ENCODE peak calls at places on chromosomes 6 and 20, in four cellular contexts. One of them, this sample, is unnamed.

GRCh38 chr6:39193201-39193791 is 36.0 kb downstream of the KCNK5 start:
- DNase-seq in cardiac muscle cell: peak
- DNase-seq in left colon: no peak
- DNase-seq in GM06990: no peak
- DNase-seq in this sample: no peak

GRCh38 chr20:34473262-34473883 is 42.8 kb upstream of the DYNLRB1 start:
- DNase-seq in cardiac muscle cell: peak
- DNase-seq in left colon: no peak
- DNase-seq in GM06990: peak
- DNase-seq in this sample: peak

GRCh38 chr6:48826884-48827701 is 636.0 kb downstream of the MMUT start:
- DNase-seq in cardiac muscle cell: no peak
- DNase-seq in left colon: peak
- DNase-seq in GM06990: no peak
- DNase-seq in this sample: no peak

GRCh38 chr20:13158339-13158738 is 62.7 kb upstream of the ISM1 start:
- DNase-seq in cardiac muscle cell: no peak
- DNase-seq in left colon: peak
- DNase-seq in GM06990: no peak
- DNase-seq in this sample: no peak

GRCh38 chr6:68779366-68779765 is 144.3 kb downstream of the ADGRB3 start:
- DNase-seq in cardiac muscle cell: no peak
- DNase-seq in left colon: no peak
- DNase-seq in GM06990: no peak
- DNase-seq in this sample: no peak

GRCh38 chr20:11919046-11919445 is 1.4 kb downstream of the BTBD3 start:
- DNase-seq in cardiac muscle cell: no peak
- DNase-seq in left colon: no peak
- DNase-seq in GM06990: no peak
- DNase-seq in this sample: no peak

GRCh38 chr20:24160563-24161355 is 172.2 kb upstream of the GGTLC1 start:
- DNase-seq in cardiac muscle cell: peak
- DNase-seq in left colon: no peak
- DNase-seq in GM06990: no peak
- DNase-seq in this sample: peak

GRCh38 chr6:108068618-108069017 is 5.9 kb downstream of the OSTM1 start:
- DNase-seq in cardiac muscle cell: no peak
- DNase-seq in left colon: no peak
- DNase-seq in GM06990: no peak
- DNase-seq in this sample: no peak

GRCh38 chr20:46638367-46639274 is 12.6 kb downstream of the SLC13A3 start:
- DNase-seq in cardiac muscle cell: no peak
- DNase-seq in left colon: no peak
- DNase-seq in GM06990: no peak
- DNase-seq in this sample: peak

GRCh38 chr20:57712851-57713504 is 3.2 kb upstream of the PMEPA1 start:
- DNase-seq in cardiac muscle cell: no peak
- DNase-seq in left colon: no peak
- DNase-seq in GM06990: no peak
- DNase-seq in this sample: no peak

GRCh38 chr6:169936355-169936975 is 185.0 kb downstream of the ERMARD start:
- DNase-seq in cardiac muscle cell: no peak
- DNase-seq in left colon: no peak
- DNase-seq in GM06990: no peak
- DNase-seq in this sample: no peak

GRCh38 chr20:25238319-25239037 is 9.4 kb upstream of the PYGB start:
- DNase-seq in cardiac muscle cell: no peak
- DNase-seq in left colon: no peak
- DNase-seq in GM06990: no peak
- DNase-seq in this sample: no peak

GRCh38 chr6:114249522-114249921 is 93.3 kb downstream of the HS3ST5 start:
- DNase-seq in cardiac muscle cell: no peak
- DNase-seq in left colon: no peak
- DNase-seq in GM06990: no peak
- DNase-seq in this sample: no peak

GRCh38 chr20:63183422-63184146 is 32.3 kb downstream of the YTHDF1 start:
- DNase-seq in cardiac muscle cell: peak
- DNase-seq in left colon: no peak
- DNase-seq in GM06990: no peak
- DNase-seq in this sample: peak

GRCh38 chr6:69584913-69585729 is 211.7 kb downstream of the LMBRD1 start:
- DNase-seq in cardiac muscle cell: peak
- DNase-seq in left colon: no peak
- DNase-seq in GM06990: peak
- DNase-seq in this sample: no peak

GRCh38 chr20:47167846-47168245 is 188.7 kb downstream of the ZMYND8 start:
- DNase-seq in cardiac muscle cell: no peak
- DNase-seq in left colon: no peak
- DNase-seq in GM06990: no peak
- DNase-seq in this sample: no peak

GRCh38 chr20:41183831-41184230 is 46.5 kb downstream of the PLCG1 start:
- DNase-seq in cardiac muscle cell: no peak
- DNase-seq in left colon: no peak
- DNase-seq in GM06990: no peak
- DNase-seq in this sample: no peak

GRCh38 chr6:142680308-142680707 is 264.7 kb downstream of the HIVEP2 start:
- DNase-seq in cardiac muscle cell: no peak
- DNase-seq in left colon: no peak
- DNase-seq in GM06990: no peak
- DNase-seq in this sample: no peak

GRCh38 chr20:48722002-48722731 is 105.6 kb downstream of the PREX1 start:
- DNase-seq in cardiac muscle cell: no peak
- DNase-seq in left colon: no peak
- DNase-seq in GM06990: peak
- DNase-seq in this sample: no peak

GRCh38 chr20:54625497-54625896 is 150.1 kb downstream of the DOK5 start:
- DNase-seq in cardiac muscle cell: no peak
- DNase-seq in left colon: no peak
- DNase-seq in GM06990: no peak
- DNase-seq in this sample: no peak

GRCh38 chr6:111484655-111484974 is 1.6 kb upstream of the REV3L start:
- DNase-seq in cardiac muscle cell: no peak
- DNase-seq in left colon: no peak
- DNase-seq in GM06990: peak
- DNase-seq in this sample: no peak

GRCh38 chr6:11654876-11655275 is 117.3 kb downstream of the TMEM170B start:
- DNase-seq in cardiac muscle cell: no peak
- DNase-seq in left colon: no peak
- DNase-seq in GM06990: no peak
- DNase-seq in this sample: no peak

GRCh38 chr6:6703720-6704422 is 115.4 kb downstream of the LY86 start:
- DNase-seq in cardiac muscle cell: no peak
- DNase-seq in left colon: peak
- DNase-seq in GM06990: no peak
- DNase-seq in this sample: no peak

GRCh38 chr6:121944361-121944760 is 455.1 kb upstream of the HSF2 start:
- DNase-seq in cardiac muscle cell: no peak
- DNase-seq in left colon: no peak
- DNase-seq in GM06990: no peak
- DNase-seq in this sample: no peak

GRCh38 chr20:46040902-46041535 is 12.0 kb downstream of the SLC12A5 start:
- DNase-seq in cardiac muscle cell: peak
- DNase-seq in left colon: no peak
- DNase-seq in GM06990: no peak
- DNase-seq in this sample: peak

GRCh38 chr6:162620067-162620466 is 107.5 kb downstream of the PRKN start:
- DNase-seq in cardiac muscle cell: no peak
- DNase-seq in left colon: no peak
- DNase-seq in GM06990: no peak
- DNase-seq in this sample: no peak

GRCh38 chr6:25788305-25788922 is 33.9 kb downstream of the SLC17A4 start:
- DNase-seq in cardiac muscle cell: peak
- DNase-seq in left colon: peak
- DNase-seq in GM06990: no peak
- DNase-seq in this sample: no peak

GRCh38 chr6:87682310-87682709 is 19.7 kb downstream of the AKIRIN2 start:
- DNase-seq in cardiac muscle cell: no peak
- DNase-seq in left colon: no peak
- DNase-seq in GM06990: peak
- DNase-seq in this sample: no peak

GRCh38 chr6:145276746-145277145 is 458.6 kb downstream of the EPM2A start:
- DNase-seq in cardiac muscle cell: no peak
- DNase-seq in left colon: no peak
- DNase-seq in GM06990: no peak
- DNase-seq in this sample: no peak

GRCh38 chr6:163750436-163751031 is 336.0 kb downstream of the QKI start:
- DNase-seq in cardiac muscle cell: no peak
- DNase-seq in left colon: no peak
- DNase-seq in GM06990: no peak
- DNase-seq in this sample: no peak

GRCh38 chr6:37680668-37681067 is 17.0 kb downstream of the MDGA1 start:
- DNase-seq in cardiac muscle cell: no peak
- DNase-seq in left colon: no peak
- DNase-seq in GM06990: no peak
- DNase-seq in this sample: no peak